ENCODE peak calls at places on chromosomes 13 and 19, in eight cellular contexts. V, X, Z, F, E, H, T and L are unnamed samples.

GRCh38 chr19:19115954-19116353 is 22.3 kb downstream of the TMEM161A start:
- DNase-seq in X (no peak), H (peak; percentile 77), V (peak; percentile 8), Z (no peak), F (no peak), T (peak; percentile 81), E (peak; percentile 22), L (peak; percentile 58)

GRCh38 chr13:102197193-102197592 is 204.7 kb downstream of the FGF14 start:
- DNase-seq in F (no peak), E (peak; percentile 53), H (no peak), X (no peak), V (peak; percentile 12), T (peak; percentile 45), Z (no peak), L (no peak)

GRCh38 chr19:21519488-21519887 is 14.1 kb downstream of the ZNF429 start:
- DNase-seq in X (no peak), E (no peak), F (no peak), H (no peak), T (no peak), Z (no peak), V (no peak), L (no peak)

GRCh38 chr19:27974082-27974513 is 1238.9 kb downstream of the UQCRFS1 start:
- DNase-seq in H (no peak), X (no peak), V (peak; percentile 50), Z (no peak), T (peak; percentile 44), F (no peak), E (peak; percentile 45), L (no peak)

GRCh38 chr13:31011193-31011860 is 78.9 kb downstream of the TEX26 start:
- DNase-seq in E (no peak), Z (no peak), T (no peak), X (no peak), H (no peak), V (no peak), F (no peak), L (no peak)

GRCh38 chr13:75752848-75753247 is 116.7 kb downstream of the LMO7 start:
- DNase-seq in Z (no peak), V (no peak), F (no peak), X (no peak), E (no peak), T (no peak), H (no peak), L (no peak)

GRCh38 chr19:12913011-12913561 is 6.0 kb downstream of the SYCE2 start:
- DNase-seq in V (peak; percentile 37), X (peak; percentile 21), H (peak; percentile 76), E (peak; percentile 50), F (no peak), T (peak; percentile 71), Z (no peak), L (peak; percentile 70)

GRCh38 chr19:11347546-11347945 is 1.2 kb downstream of the CCDC159 start:
- DNase-seq in H (no peak), Z (no peak), V (no peak), E (no peak), T (no peak), F (no peak), X (no peak), L (no peak)

GRCh38 chr13:87524775-87525174 is 146.4 kb upstream of the SLITRK5 start:
- DNase-seq in H (no peak), T (no peak), V (no peak), F (no peak), Z (no peak), E (no peak), X (no peak), L (no peak)

GRCh38 chr13:35716186-35716585 is 239.7 kb upstream of the MAB21L1 start:
- DNase-seq in F (no peak), Z (no peak), H (no peak), E (peak; percentile 44), T (no peak), X (no peak), V (peak; percentile 77), L (no peak)

GRCh38 chr19:46975918-46976782 is 43.5 kb upstream of the NPAS1 start:
- DNase-seq in F (peak; percentile 41), V (peak; percentile 100), T (peak; percentile 53), X (peak; percentile 73), E (peak; percentile 96), H (peak; percentile 92), Z (peak; percentile 99), L (no peak)

GRCh38 chr13:50326271-50326670 is 311.0 kb downstream of the KCNRG start:
- DNase-seq in X (no peak), Z (no peak), H (no peak), F (no peak), T (no peak), V (no peak), E (no peak), L (no peak)

DNA sequence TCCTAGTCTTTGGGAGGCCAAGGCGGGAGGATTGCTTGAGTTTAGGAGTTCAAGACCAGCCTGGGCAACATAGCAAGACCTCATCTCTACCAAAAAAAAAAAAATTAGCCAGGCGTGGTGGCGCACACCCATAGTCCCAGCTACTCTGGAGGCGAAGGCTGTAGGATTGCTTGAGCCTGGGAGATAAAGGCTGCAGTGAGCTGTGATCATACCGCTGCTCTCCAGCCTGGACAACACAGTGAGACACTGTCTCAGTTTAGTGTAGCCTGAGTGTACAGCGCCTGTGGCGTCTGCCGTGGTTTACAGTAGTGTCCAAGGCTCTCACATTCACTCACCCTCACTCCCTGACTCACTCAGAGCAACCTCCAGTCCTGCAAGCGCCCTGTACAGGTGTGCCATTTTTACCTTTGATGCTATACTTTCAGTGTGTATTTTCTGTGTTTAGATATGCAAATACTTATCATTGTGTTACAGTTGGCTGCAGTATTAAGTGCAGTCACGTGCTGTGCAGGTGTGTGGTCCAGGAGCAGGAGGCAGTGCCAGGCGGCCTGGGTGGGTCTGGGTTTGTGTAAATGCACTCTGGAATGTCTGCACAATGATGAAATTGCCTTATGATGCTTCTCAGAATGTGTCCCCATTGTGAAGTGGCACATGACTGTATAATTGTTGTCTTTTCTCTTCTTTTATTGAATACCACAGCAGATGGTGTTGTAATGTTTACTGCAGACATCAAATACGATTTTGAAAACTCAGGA is 36.1 kb upstream of the DCUN1D2 start:
- DNase-seq in X (no peak), T (no peak), E (no peak), V (no peak), Z (no peak), F (no peak), H (no peak), L (no peak)
- TF ChIP-seq CTCF in X (no peak), T (no peak), E (no peak), V (no peak), Z (no peak), F (no peak), H (no peak), L (no peak)

GRCh38 chr13:110915057-110915873 is at the start of gene ANKRD10:
- DNase-seq in Z (peak; percentile 99), E (peak; percentile 98), F (peak; percentile 90), V (peak; percentile 99), H (peak; percentile 100), X (peak; percentile 98), T (peak; percentile 100), L (peak; percentile 74)
- TF ChIP-seq CTCF in Z (peak; percentile 73), E (peak; percentile 78), F (peak; percentile 75), V (peak; percentile 81), H (peak; percentile 90), X (peak; percentile 76), T (peak; percentile 91), L (peak; percentile 64)

GRCh38 chr13:106533940-106534843 is 1.3 kb downstream of the EFNB2 start:
- DNase-seq in Z (no peak), H (peak; percentile 85), F (no peak), V (peak; percentile 58), T (no peak), E (peak; percentile 76), X (peak; percentile 13), L (no peak)
- TF ChIP-seq CTCF in Z (no peak), H (no peak), F (no peak), V (peak; percentile 6), T (no peak), E (peak; percentile 3), X (no peak), L (no peak)

DNA sequence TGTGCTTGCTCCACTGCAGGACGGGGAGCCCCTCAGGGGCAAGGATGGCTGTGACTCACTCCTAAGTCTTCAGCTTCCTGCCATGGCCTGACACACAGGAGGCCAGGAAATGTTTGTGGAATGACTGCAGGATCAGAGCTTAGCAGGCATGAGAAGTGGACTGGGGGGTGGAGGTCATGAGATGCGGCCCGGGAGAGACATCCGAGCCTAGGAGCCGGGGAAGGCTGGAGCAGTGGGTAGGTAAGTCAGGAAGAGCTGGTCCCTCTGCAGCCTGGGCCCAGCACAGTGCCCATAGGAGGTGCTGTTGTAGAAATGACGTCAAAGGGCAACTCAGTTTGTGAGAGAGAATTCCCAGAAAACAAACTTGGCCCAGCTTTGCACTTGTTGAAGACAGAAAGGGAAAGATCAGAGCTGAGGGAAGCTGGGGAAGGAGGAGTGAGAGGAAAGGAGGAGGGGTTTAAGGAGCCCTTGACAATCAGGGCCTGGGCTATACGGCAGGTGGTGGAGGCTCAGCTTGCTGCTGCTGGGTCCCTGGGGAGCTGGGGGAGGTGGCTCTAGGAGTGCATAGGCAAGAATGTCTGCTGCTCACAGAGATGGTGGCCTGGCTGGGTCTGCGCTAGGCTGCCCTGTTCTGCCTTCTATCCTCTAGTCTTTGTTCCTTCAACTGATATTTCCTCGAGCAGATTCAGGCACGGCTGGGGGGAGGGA is 18.5 kb downstream of the POU2F2 start:
- DNase-seq in V (peak; percentile 94), F (no peak), Z (peak; percentile 82), X (peak; percentile 86), H (no peak), E (peak; percentile 99), T (peak; percentile 80), L (peak; percentile 67)
- TF ChIP-seq CTCF in V (no peak), F (no peak), Z (peak; percentile 32), X (peak; percentile 45), H (no peak), E (peak; percentile 15), T (peak; percentile 47), L (peak; percentile 18)

GRCh38 chr13:105630411-105630810 is 905.1 kb downstream of the EFNB2 start:
- DNase-seq in E (no peak), X (no peak), Z (no peak), H (no peak), F (no peak), V (no peak), T (no peak), L (no peak)
- TF ChIP-seq CTCF in E (no peak), X (no peak), Z (no peak), H (no peak), F (no peak), V (no peak), T (no peak), L (no peak)

GRCh38 chr19:5117421-5117820 is 148.5 kb downstream of the KDM4B start:
- DNase-seq in F (no peak), Z (no peak), E (no peak), X (no peak), T (no peak), V (no peak), H (no peak), L (no peak)
- TF ChIP-seq CTCF in F (no peak), Z (no peak), E (no peak), X (no peak), T (peak; percentile 41), V (no peak), H (no peak), L (no peak)